ENCODE peak calls at places on chromosomes 2 and 18, in nine cellular contexts. One of them, this sample, is unnamed. For H3K4me1, the result is how much of the 10 kb centered on the place peaks cover.

GRCh38 chr18:67428805-67429204 is 87.7 kb downstream of the DSEL start:
- DNase-seq in A549: no peak
- DNase-seq in lower lobe of right lung: no peak
- DNase-seq in Peyer's patch: no peak
- DNase-seq in left ventricle myocardium inferior: no peak
- DNase-seq in sigmoid colon: no peak
- DNase-seq in colonic mucosa: no peak
- DNase-seq in suprapubic skin: no peak
- DNase-seq in left lung: no peak
- DNase-seq in this sample: no peak

GRCh38 chr2:196125596-196125995 is 45.8 kb downstream of the STK17B start:
- DNase-seq in A549: no peak
- DNase-seq in lower lobe of right lung: no peak
- DNase-seq in Peyer's patch: no peak
- DNase-seq in left ventricle myocardium inferior: no peak
- DNase-seq in sigmoid colon: no peak
- DNase-seq in colonic mucosa: no peak
- DNase-seq in suprapubic skin: no peak
- DNase-seq in left lung: no peak
- DNase-seq in this sample: no peak

GRCh38 chr18:3966985-3967856 is 487.9 kb downstream of the DLGAP1 start:
- DNase-seq in A549: peak
- DNase-seq in lower lobe of right lung: no peak
- DNase-seq in Peyer's patch: no peak
- DNase-seq in left ventricle myocardium inferior: peak
- DNase-seq in sigmoid colon: no peak
- DNase-seq in colonic mucosa: no peak
- DNase-seq in suprapubic skin: no peak
- DNase-seq in left lung: no peak
- DNase-seq in this sample: no peak

GRCh38 chr2:219578811-219579210 is 6.7 kb downstream of the INHA start:
- DNase-seq in A549: no peak
- DNase-seq in lower lobe of right lung: no peak
- DNase-seq in Peyer's patch: no peak
- DNase-seq in left ventricle myocardium inferior: no peak
- DNase-seq in sigmoid colon: no peak
- DNase-seq in colonic mucosa: no peak
- DNase-seq in suprapubic skin: no peak
- DNase-seq in left lung: no peak
- DNase-seq in this sample: no peak

GRCh38 chr2:233820766-233821105 is 33.6 kb downstream of the HJURP start:
- DNase-seq in A549: no peak
- DNase-seq in lower lobe of right lung: no peak
- DNase-seq in Peyer's patch: no peak
- DNase-seq in left ventricle myocardium inferior: no peak
- DNase-seq in sigmoid colon: peak
- DNase-seq in colonic mucosa: no peak
- DNase-seq in suprapubic skin: no peak
- DNase-seq in left lung: no peak
- DNase-seq in this sample: no peak

GRCh38 chr2:71906357-71906973 is 241.2 kb downstream of the CYP26B1 start:
- DNase-seq in A549: no peak
- DNase-seq in lower lobe of right lung: no peak
- DNase-seq in Peyer's patch: no peak
- DNase-seq in left ventricle myocardium inferior: no peak
- DNase-seq in sigmoid colon: no peak
- DNase-seq in colonic mucosa: no peak
- DNase-seq in suprapubic skin: peak
- DNase-seq in left lung: no peak
- DNase-seq in this sample: no peak

GRCh38 chr2:64036343-64036742 is 17.1 kb upstream of the VPS54 start:
- DNase-seq in A549: no peak
- DNase-seq in lower lobe of right lung: no peak
- DNase-seq in Peyer's patch: no peak
- DNase-seq in left ventricle myocardium inferior: no peak
- DNase-seq in sigmoid colon: no peak
- DNase-seq in colonic mucosa: no peak
- DNase-seq in suprapubic skin: no peak
- DNase-seq in left lung: no peak
- DNase-seq in this sample: no peak

GRCh38 chr2:45120546-45120945 is 111.3 kb upstream of the SIX2 start:
- DNase-seq in A549: no peak
- DNase-seq in lower lobe of right lung: no peak
- DNase-seq in Peyer's patch: no peak
- DNase-seq in left ventricle myocardium inferior: no peak
- DNase-seq in sigmoid colon: no peak
- DNase-seq in colonic mucosa: no peak
- DNase-seq in suprapubic skin: no peak
- DNase-seq in left lung: no peak
- DNase-seq in this sample: peak

GRCh38 chr2:85503611-85504433 is 35.1 kb upstream of the MAT2A start:
- DNase-seq in A549: no peak
- DNase-seq in lower lobe of right lung: no peak
- DNase-seq in Peyer's patch: no peak
- DNase-seq in left ventricle myocardium inferior: no peak
- DNase-seq in sigmoid colon: no peak
- DNase-seq in colonic mucosa: no peak
- DNase-seq in suprapubic skin: no peak
- DNase-seq in left lung: no peak
- DNase-seq in this sample: no peak

GRCh38 chr2:42047488-42048317 is at the start of gene PKDCC:
- DNase-seq in A549: peak
- DNase-seq in lower lobe of right lung: peak
- DNase-seq in Peyer's patch: peak
- DNase-seq in left ventricle myocardium inferior: peak
- DNase-seq in sigmoid colon: peak
- DNase-seq in colonic mucosa: peak
- DNase-seq in suprapubic skin: no peak
- DNase-seq in left lung: peak
- DNase-seq in this sample: peak

GRCh38 chr2:172639823-172640222 is 83.9 kb downstream of the PDK1 start:
- DNase-seq in A549: no peak
- DNase-seq in lower lobe of right lung: no peak
- DNase-seq in Peyer's patch: no peak
- DNase-seq in left ventricle myocardium inferior: no peak
- DNase-seq in sigmoid colon: no peak
- DNase-seq in colonic mucosa: no peak
- DNase-seq in suprapubic skin: no peak
- DNase-seq in left lung: no peak
- DNase-seq in this sample: no peak

GRCh38 chr2:143617803-143618415 is 488.7 kb downstream of the ARHGAP15 start:
- DNase-seq in A549: no peak
- DNase-seq in lower lobe of right lung: no peak
- DNase-seq in Peyer's patch: no peak
- DNase-seq in left ventricle myocardium inferior: no peak
- DNase-seq in sigmoid colon: no peak
- DNase-seq in colonic mucosa: no peak
- DNase-seq in suprapubic skin: no peak
- DNase-seq in left lung: no peak
- DNase-seq in this sample: no peak

GRCh38 chr18:62537042-62537894 is 14.4 kb downstream of the ZCCHC2 start:
- DNase-seq in A549: no peak
- DNase-seq in lower lobe of right lung: no peak
- DNase-seq in Peyer's patch: no peak
- DNase-seq in left ventricle myocardium inferior: no peak
- DNase-seq in sigmoid colon: no peak
- DNase-seq in colonic mucosa: no peak
- DNase-seq in suprapubic skin: no peak
- DNase-seq in left lung: no peak
- DNase-seq in this sample: no peak

GRCh38 chr2:231532189-231533035 is 2.2 kb upstream of the NMUR1 start:
- DNase-seq in A549: no peak
- DNase-seq in lower lobe of right lung: no peak
- DNase-seq in Peyer's patch: no peak
- DNase-seq in left ventricle myocardium inferior: no peak
- DNase-seq in sigmoid colon: peak
- DNase-seq in colonic mucosa: no peak
- DNase-seq in suprapubic skin: no peak
- DNase-seq in left lung: no peak
- DNase-seq in this sample: no peak
- H3K4me1 ChIP-seq in A549: under half
- H3K4me1 ChIP-seq in lower lobe of right lung: under half
- H3K4me1 ChIP-seq in Peyer's patch: under half
- H3K4me1 ChIP-seq in left ventricle myocardium inferior: under half
- H3K4me1 ChIP-seq in sigmoid colon: under half
- H3K4me1 ChIP-seq in colonic mucosa: under half
- H3K4me1 ChIP-seq in suprapubic skin: under half
- H3K4me1 ChIP-seq in left lung: under half
- H3K4me1 ChIP-seq in this sample: under half

GRCh38 chr2:120619579-120619978 is 116.1 kb upstream of the GLI2 start:
- DNase-seq in A549: no peak
- DNase-seq in lower lobe of right lung: no peak
- DNase-seq in Peyer's patch: no peak
- DNase-seq in left ventricle myocardium inferior: no peak
- DNase-seq in sigmoid colon: no peak
- DNase-seq in colonic mucosa: no peak
- DNase-seq in suprapubic skin: no peak
- DNase-seq in left lung: no peak
- DNase-seq in this sample: no peak
- TF ChIP-seq CTCF in A549: no peak
- TF ChIP-seq CTCF in lower lobe of right lung: no peak
- TF ChIP-seq CTCF in Peyer's patch: no peak
- TF ChIP-seq CTCF in left ventricle myocardium inferior: no peak
- TF ChIP-seq CTCF in sigmoid colon: no peak
- TF ChIP-seq CTCF in colonic mucosa: no peak
- TF ChIP-seq CTCF in suprapubic skin: no peak
- TF ChIP-seq CTCF in left lung: no peak
- TF ChIP-seq CTCF in this sample: no peak

GRCh38 chr18:22840606-22841144 is 92.5 kb upstream of the RBBP8 start:
- DNase-seq in A549: no peak
- DNase-seq in lower lobe of right lung: no peak
- DNase-seq in Peyer's patch: no peak
- DNase-seq in left ventricle myocardium inferior: no peak
- DNase-seq in sigmoid colon: no peak
- DNase-seq in colonic mucosa: no peak
- DNase-seq in suprapubic skin: no peak
- DNase-seq in left lung: no peak
- DNase-seq in this sample: no peak
- H3K4me1 ChIP-seq in A549: under half
- H3K4me1 ChIP-seq in lower lobe of right lung: under half
- H3K4me1 ChIP-seq in Peyer's patch: under half
- H3K4me1 ChIP-seq in left ventricle myocardium inferior: under half
- H3K4me1 ChIP-seq in sigmoid colon: under half
- H3K4me1 ChIP-seq in colonic mucosa: under half
- H3K4me1 ChIP-seq in suprapubic skin: under half
- H3K4me1 ChIP-seq in left lung: under half
- H3K4me1 ChIP-seq in this sample: under half

DNA sequence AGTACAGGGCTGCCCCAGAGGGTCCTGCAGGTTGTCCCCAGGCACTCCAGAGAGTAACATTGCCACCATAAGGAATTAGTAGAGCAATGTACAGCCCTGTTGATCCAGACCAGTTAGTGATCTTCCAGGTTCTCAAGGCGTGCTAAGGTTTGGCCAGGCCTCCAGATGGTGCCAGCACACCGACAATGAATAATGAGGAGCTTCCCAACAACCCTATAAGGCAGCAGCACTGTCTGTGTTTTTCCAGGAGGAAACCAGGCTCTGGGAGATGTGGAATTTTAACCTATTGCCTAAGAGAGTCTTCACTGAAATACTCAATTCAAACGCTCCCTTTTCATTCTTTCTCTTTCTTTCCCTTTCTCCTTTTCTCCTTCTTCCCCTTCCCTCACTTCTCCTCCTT is 122.1 kb downstream of the MGAT5 start:
- DNase-seq in A549: no peak
- DNase-seq in lower lobe of right lung: no peak
- DNase-seq in Peyer's patch: no peak
- DNase-seq in left ventricle myocardium inferior: no peak
- DNase-seq in sigmoid colon: peak
- DNase-seq in colonic mucosa: peak
- DNase-seq in suprapubic skin: no peak
- DNase-seq in left lung: no peak
- DNase-seq in this sample: no peak
- TF ChIP-seq CTCF in A549: no peak
- TF ChIP-seq CTCF in lower lobe of right lung: no peak
- TF ChIP-seq CTCF in Peyer's patch: peak
- TF ChIP-seq CTCF in left ventricle myocardium inferior: peak
- TF ChIP-seq CTCF in sigmoid colon: peak
- TF ChIP-seq CTCF in colonic mucosa: peak
- TF ChIP-seq CTCF in suprapubic skin: peak
- TF ChIP-seq CTCF in left lung: no peak
- TF ChIP-seq CTCF in this sample: no peak

GRCh38 chr2:239307921-239308620 is 92.7 kb downstream of the HDAC4 start:
- DNase-seq in A549: no peak
- DNase-seq in lower lobe of right lung: no peak
- DNase-seq in Peyer's patch: peak
- DNase-seq in left ventricle myocardium inferior: no peak
- DNase-seq in sigmoid colon: peak
- DNase-seq in colonic mucosa: no peak
- DNase-seq in suprapubic skin: peak
- DNase-seq in left lung: no peak
- DNase-seq in this sample: no peak
- H3K4me1 ChIP-seq in A549: under half
- H3K4me1 ChIP-seq in lower lobe of right lung: half or more
- H3K4me1 ChIP-seq in Peyer's patch: under half
- H3K4me1 ChIP-seq in left ventricle myocardium inferior: half or more
- H3K4me1 ChIP-seq in sigmoid colon: under half
- H3K4me1 ChIP-seq in colonic mucosa: under half
- H3K4me1 ChIP-seq in suprapubic skin: half or more
- H3K4me1 ChIP-seq in left lung: under half
- H3K4me1 ChIP-seq in this sample: under half

GRCh38 chr2:160278889-160279196 is 78.8 kb upstream of the ITGB6 start:
- DNase-seq in A549: no peak
- DNase-seq in lower lobe of right lung: no peak
- DNase-seq in Peyer's patch: no peak
- DNase-seq in left ventricle myocardium inferior: no peak
- DNase-seq in sigmoid colon: no peak
- DNase-seq in colonic mucosa: no peak
- DNase-seq in suprapubic skin: no peak
- DNase-seq in left lung: no peak
- DNase-seq in this sample: no peak
- TF ChIP-seq CTCF in A549: peak
- TF ChIP-seq CTCF in lower lobe of right lung: peak
- TF ChIP-seq CTCF in Peyer's patch: peak
- TF ChIP-seq CTCF in left ventricle myocardium inferior: peak
- TF ChIP-seq CTCF in sigmoid colon: peak
- TF ChIP-seq CTCF in colonic mucosa: peak
- TF ChIP-seq CTCF in suprapubic skin: peak
- TF ChIP-seq CTCF in left lung: peak
- TF ChIP-seq CTCF in this sample: no peak

This sample was measured in thyroid gland.